ENCODE peak calls at places on chromosomes 1 and 21, in nine cellular contexts. Q, O, H, V, M, C, R, Y and T are unnamed samples.
A peak's percentile ranks its signal among the peaks of the same experiment; 100 is the strongest.

GRCh38 chr1:24847995-24848857 is 81.8 kb downstream of the RUNX3 start:
- DNase-seq in R (peak; percentile 95), O (peak; percentile 94), Y (peak; percentile 94), V (peak; percentile 37), M (peak; percentile 66), Q (peak; percentile 89), C (peak; percentile 82), H (peak; percentile 86), T (peak; percentile 86)

GRCh38 chr1:230633469-230633868 is 8.8 kb upstream of the COG2 start:
- DNase-seq in Q (no peak), Y (peak; percentile 45), H (no peak), C (no peak), M (no peak), V (no peak), R (no peak), O (no peak), T (no peak)

GRCh38 chr1:41547781-41548560 is 63.5 kb upstream of the EDN2 start:
- DNase-seq in H (no peak), O (no peak), M (no peak), R (no peak), C (no peak), Y (no peak), Q (no peak), V (no peak), T (no peak)

GRCh38 chr1:218347316-218347712 is 2.2 kb downstream of the TGFB2 start:
- DNase-seq in R (no peak), C (no peak), H (no peak), Y (peak; percentile 75), M (no peak), Q (no peak), V (no peak), O (peak; percentile 59), T (no peak)

GRCh38 chr1:67713071-67713806 is 28.2 kb downstream of the GADD45A start:
- DNase-seq in Q (no peak), R (peak; percentile 27), O (peak; percentile 62), Y (no peak), C (no peak), V (peak; percentile 84), H (no peak), M (peak; percentile 97), T (no peak)

GRCh38 chr1:244074559-244075171 is 23.6 kb downstream of the ZBTB18 start:
- DNase-seq in C (peak; percentile 33), V (peak; percentile 7), M (no peak), Q (peak; percentile 72), H (peak; percentile 16), R (peak; percentile 56), O (no peak), Y (no peak), T (no peak)

GRCh38 chr1:183270541-183271141 is 84.6 kb downstream of the LAMC2 start:
- DNase-seq in H (no peak), C (no peak), M (peak; percentile 27), Q (no peak), O (peak; percentile 15), R (no peak), V (no peak), Y (no peak), T (no peak)

GRCh38 chr1:89149229-89149628 is 23.3 kb upstream of the GBP2 start:
- DNase-seq in Y (peak; percentile 3), M (peak; percentile 1), O (peak; percentile 11), V (no peak), H (no peak), Q (no peak), C (no peak), R (no peak), T (no peak)

GRCh38 chr1:197362871-197363270 is 94.8 kb downstream of the CRB1 start:
- DNase-seq in C (no peak), M (no peak), Q (no peak), H (no peak), Y (no peak), O (no peak), R (no peak), V (no peak), T (no peak)

GRCh38 chr1:87045757-87046422 is 131.5 kb downstream of the HS2ST1 start:
- DNase-seq in O (no peak), V (no peak), R (no peak), Q (no peak), M (no peak), C (no peak), Y (no peak), H (no peak), T (no peak)

GRCh38 chr21:35257413-35257812 is 208.3 kb upstream of the RUNX1 start:
- DNase-seq in H (no peak), Q (no peak), Y (no peak), M (no peak), R (no peak), V (no peak), C (no peak), O (no peak), T (no peak)

GRCh38 chr1:19206947-19207346 is 3.1 kb downstream of the UBR4 start:
- DNase-seq in Q (no peak), C (no peak), V (no peak), R (no peak), O (no peak), H (no peak), M (no peak), Y (no peak), T (no peak)

GRCh38 chr1:1833456-1833855 is 55.2 kb upstream of the NADK start:
- DNase-seq in C (no peak), Y (no peak), M (no peak), Q (no peak), R (no peak), O (no peak), V (no peak), H (no peak), T (no peak)

GRCh38 chr1:25356848-25357247 is 18.7 kb downstream of the TMEM50A start:
- DNase-seq in M (no peak), Q (no peak), O (no peak), V (no peak), Y (no peak), R (no peak), C (no peak), H (no peak), T (no peak)

GRCh38 chr21:26490771-26491170 is 82.3 kb downstream of the CYYR1 start:
- DNase-seq in O (peak; percentile 20), C (no peak), V (no peak), M (no peak), Q (no peak), R (no peak), Y (no peak), H (no peak), T (no peak)

GRCh38 chr1:225341642-225342041 is 86.2 kb downstream of the LBR start:
- DNase-seq in R (no peak), V (no peak), Q (no peak), C (no peak), H (no peak), M (no peak), O (no peak), Y (no peak), T (no peak)

GRCh38 chr1:183996396-183996795 is 41.1 kb downstream of the COLGALT2 start:
- DNase-seq in H (no peak), O (peak; percentile 45), M (no peak), R (no peak), C (no peak), V (no peak), Y (no peak), Q (no peak), T (no peak)

GRCh38 chr1:82392513-82392912 is 591.8 kb downstream of the ADGRL2 start:
- DNase-seq in Q (no peak), R (no peak), Y (no peak), C (no peak), M (no peak), V (no peak), O (no peak), H (no peak), T (no peak)

GRCh38 chr1:89725016-89725380 is 92.1 kb downstream of the LRRC8C start:
- DNase-seq in Y (no peak), Q (no peak), C (peak; percentile 25), H (peak; percentile 26), R (no peak), O (no peak), M (no peak), V (no peak), T (no peak)